ENCODE peak calls at places on chromosome 16, in six cellular contexts. S is heart left ventricle, P is testis, N is adrenal gland, G is A549, E is body of pancreas. T is an unnamed sample.

GRCh38 chr16:78242231-78242630 is 142.8 kb downstream of the WWOX start:
- DNase-seq in S (no peak), P (no peak), N (no peak), G (no peak), E (no peak), T (no peak)

GRCh38 chr16:84526794-84527485 is 22.5 kb upstream of the MEAK7 start:
- DNase-seq in S (peak; percentile 40), P (peak; percentile 32), N (peak; percentile 61), G (no peak), E (no peak), T (no peak)

GRCh38 chr16:12815361-12815760 is 11.7 kb upstream of the CPPED1 start:
- DNase-seq in S (no peak), P (no peak), N (no peak), G (no peak), E (no peak), T (no peak)

GRCh38 chr16:16092925-16093624 is 130.2 kb downstream of the ABCC6 start:
- DNase-seq in S (no peak), P (peak; percentile 77), N (peak; percentile 26), G (no peak), E (peak; percentile 76), T (no peak)

GRCh38 chr16:30511509-30511908 is 14.9 kb downstream of the ZNF768 start:
- DNase-seq in S (no peak), P (no peak), N (no peak), G (no peak), E (no peak), T (no peak)

GRCh38 chr16:3142327-3142726 is 7.5 kb downstream of the ZNF213 start:
- DNase-seq in S (peak; percentile 28), P (no peak), N (no peak), G (no peak), E (no peak), T (no peak)

GRCh38 chr16:27505297-27506236 is 44.1 kb downstream of the GTF3C1 start:
- DNase-seq in S (peak; percentile 67), P (no peak), N (no peak), G (no peak), E (no peak), T (no peak)

GRCh38 chr16:78390828-78391227 is 291.4 kb downstream of the WWOX start:
- DNase-seq in S (no peak), P (no peak), N (no peak), G (no peak), E (no peak), T (no peak)

GRCh38 chr16:85545227-85545818 is 67.8 kb upstream of the GSE1 start:
- DNase-seq in S (no peak), P (no peak), N (no peak), G (no peak), E (no peak), T (no peak)

GRCh38 chr16:87062569-87063442 is 254.4 kb downstream of the C16orf95 start:
- DNase-seq in S (peak; percentile 77), P (peak; percentile 83), N (peak; percentile 70), G (peak; percentile 91), E (peak; percentile 78), T (peak; percentile 56)

GRCh38 chr16:70694088-70694487 is 8.2 kb upstream of the MTSS2 start:
- DNase-seq in S (no peak), P (no peak), N (peak; percentile 77), G (peak; percentile 95), E (no peak), T (no peak)

GRCh38 chr16:4664538-4665418 is 28.6 kb upstream of the NUDT16L1 start:
- DNase-seq in S (no peak), P (peak; percentile 63), N (no peak), G (no peak), E (no peak), T (peak; percentile 91)

GRCh38 chr16:22764662-22765302 is 49.2 kb upstream of the HS3ST2 start:
- DNase-seq in S (no peak), P (no peak), N (no peak), G (no peak), E (no peak), T (no peak)

GRCh38 chr16:144797-145252 is 6.4 kb upstream of the NPRL3 start:
- DNase-seq in S (no peak), P (no peak), N (no peak), G (no peak), E (no peak), T (no peak)

GRCh38 chr16:85192736-85193493 is 80.6 kb upstream of the CIBAR2 start:
- DNase-seq in S (no peak), P (no peak), N (no peak), G (no peak), E (no peak), T (no peak)

GRCh38 chr16:17469742-17470001 is 1.1 kb downstream of the XYLT1 start:
- DNase-seq in S (no peak), P (no peak), N (no peak), G (no peak), E (no peak), T (no peak)

GRCh38 chr16:15879255-15879804 is 9.1 kb downstream of the CEP20 start:
- DNase-seq in S (no peak), P (no peak), N (no peak), G (peak; percentile 90), E (no peak), T (no peak)

GRCh38 chr16:81517630-81518438 is 73.2 kb downstream of the CMIP start:
- DNase-seq in S (no peak), P (no peak), N (no peak), G (no peak), E (no peak), T (no peak)

GRCh38 chr16:870856-871561 is 70.5 kb upstream of the GNG13 start:
- DNase-seq in S (no peak), P (no peak), N (no peak), G (no peak), E (no peak), T (peak; percentile 44)

GRCh38 chr16:20167323-20167722 is 93.6 kb upstream of the GPR139 start:
- DNase-seq in S (no peak), P (no peak), N (no peak), G (no peak), E (no peak), T (no peak)

GRCh38 chr16:53502331-53503269 is at the start of gene AKTIP:
- DNase-seq in S (no peak), P (peak; percentile 83), N (peak; percentile 39), G (no peak), E (peak; percentile 85), T (no peak)

GRCh38 chr16:14436410-14436955 is 193.6 kb downstream of the PARN start:
- DNase-seq in S (no peak), P (no peak), N (no peak), G (no peak), E (no peak), T (no peak)

GRCh38 chr16:30092373-30093010 is 768 bp upstream of the TBX6 start:
- DNase-seq in S (peak; percentile 88), P (peak; percentile 76), N (peak; percentile 83), G (peak; percentile 96), E (peak; percentile 57), T (peak; percentile 71)

DNA sequence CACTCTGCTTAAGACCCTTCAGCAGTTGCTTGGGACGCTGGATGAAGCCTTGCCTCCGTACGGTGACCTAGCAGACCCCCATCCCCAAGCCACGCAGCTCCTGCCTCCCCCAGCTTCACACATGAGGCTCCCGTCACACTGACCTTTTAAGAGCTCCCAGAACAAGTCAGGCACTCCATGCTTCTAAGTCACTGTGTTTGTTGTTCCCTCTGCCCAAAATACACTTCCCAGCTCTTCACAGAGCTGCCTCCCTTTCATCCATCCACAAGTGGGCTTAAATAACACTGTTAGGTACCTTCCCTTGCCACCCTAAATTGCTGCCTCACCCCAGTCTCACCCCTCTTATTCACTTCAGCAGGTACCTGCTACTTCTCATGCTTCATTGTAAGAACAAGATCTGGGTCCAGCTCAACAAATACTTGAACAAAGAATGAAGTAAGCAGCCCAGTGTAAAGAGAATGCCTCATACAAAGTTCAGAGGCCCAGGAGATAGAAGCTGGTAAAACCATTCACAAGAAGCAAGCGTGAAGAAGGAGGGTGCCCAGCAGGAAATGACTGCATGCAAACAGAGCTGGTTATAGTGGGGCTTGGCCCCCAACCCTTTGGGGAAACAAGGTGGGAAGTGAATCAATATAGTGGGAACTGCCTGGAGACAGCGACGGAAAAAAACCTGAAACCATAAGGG is 5.8 kb downstream of the ZC3H7A start:
- DNase-seq in S (no peak), P (no peak), N (no peak), G (no peak), E (no peak), T (peak; percentile 33)
- H3K4me1 ChIP-seq in S (peaks cover 55% of the 10 kb centered on the region), P (peaks cover 37% of the 10 kb centered on the region), N (peaks cover 29% of the 10 kb centered on the region), G (peaks cover 39% of the 10 kb centered on the region), E (peaks cover 55% of the 10 kb centered on the region), T (no peaks in the 10 kb centered on the region)

GRCh38 chr16:25395528-25395927 is 137.9 kb upstream of the ZKSCAN2 start:
- DNase-seq in S (no peak), P (no peak), N (no peak), G (no peak), E (no peak), T (no peak)

DNA sequence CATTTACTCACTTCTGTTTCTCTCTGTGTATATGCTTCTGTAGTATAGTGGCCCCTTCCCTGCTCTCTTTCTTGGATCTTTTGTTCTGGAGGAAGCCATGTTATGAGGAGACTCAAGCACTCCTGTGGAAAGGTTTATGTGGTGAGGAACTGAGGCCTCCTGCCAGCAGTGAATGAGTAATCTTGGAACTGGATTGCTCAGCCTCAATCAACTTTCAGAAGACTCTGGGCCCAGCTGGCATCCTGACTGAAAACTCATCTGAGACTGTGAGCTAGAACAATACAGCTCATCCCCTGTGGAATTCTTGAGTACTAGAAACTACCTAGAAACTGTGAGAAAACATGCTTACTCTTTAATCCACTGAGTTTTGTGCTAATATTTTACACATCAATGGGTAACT is 133.1 kb upstream of the ZKSCAN2 start:
- DNase-seq in S (no peak), P (no peak), N (no peak), G (no peak), E (no peak), T (no peak)
- TF ChIP-seq POLR2A in S (no peak), P (no peak), N (no peak), G (no peak), E (no peak), T (no peak)

GRCh38 chr16:28924399-28924761 is 658 bp downstream of the RABEP2 start:
- DNase-seq in S (no peak), P (no peak), N (no peak), G (no peak), E (no peak), T (no peak)
- TF ChIP-seq CTCF in S (no peak), P (no peak), N (no peak), G (no peak), E (peak; percentile 70), T (no peak)

DNA sequence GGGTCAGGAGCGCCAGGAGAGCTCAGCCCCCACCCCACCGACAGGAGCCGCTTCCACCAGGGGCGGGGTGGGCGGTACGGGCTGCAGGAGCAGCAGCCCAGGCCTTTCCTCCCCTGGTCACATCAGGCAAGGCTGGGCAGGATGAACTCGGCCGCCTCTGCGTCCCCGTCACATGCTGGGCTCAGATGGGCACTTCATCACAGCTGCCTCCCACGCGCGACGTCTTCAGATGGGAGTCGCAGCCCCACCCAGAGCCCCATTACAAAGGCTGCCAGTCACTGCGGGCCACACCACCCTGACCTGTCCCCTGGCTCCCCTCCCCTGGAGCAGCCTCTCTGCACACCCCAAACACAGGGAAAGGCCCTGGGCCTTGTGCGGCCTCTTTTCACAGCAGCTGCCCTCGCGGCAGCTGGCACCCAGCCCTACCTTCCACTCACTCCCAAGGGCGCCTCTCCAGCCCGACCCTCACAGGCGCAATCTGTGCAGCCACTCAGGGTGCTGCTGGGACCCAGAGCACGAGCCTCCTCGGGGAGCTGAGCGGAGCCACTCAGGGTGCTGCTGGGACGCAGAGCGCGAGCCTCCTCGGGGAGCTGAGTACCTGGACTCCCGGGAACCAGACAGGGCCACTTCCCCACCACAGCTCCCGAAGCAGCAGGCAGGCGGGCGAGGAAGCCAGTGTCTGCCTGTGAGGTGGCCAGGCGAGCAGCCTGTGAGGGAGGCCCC is 4.7 kb downstream of the ZNF598 start:
- DNase-seq in S (no peak), P (peak; percentile 63), N (no peak), G (no peak), E (no peak), T (no peak)
- H3K4me1 ChIP-seq in S (peaks cover 46% of the 10 kb centered on the region), P (peaks cover 40% of the 10 kb centered on the region), N (peaks cover 18% of the 10 kb centered on the region), G (peaks cover 49% of the 10 kb centered on the region), E (peaks cover 58% of the 10 kb centered on the region), T (peaks cover 31% of the 10 kb centered on the region)

T was measured in right lobe of liver.